ENCODE peak calls at places on chromosomes 5 and 9, in five cellular contexts. W, X, D, S and R are unnamed samples.

GRCh38 chr5:39132792-39133191 is 58.6 kb upstream of the RICTOR start:
- DNase-seq in W (no peak), X (no peak), D (no peak), S (no peak), R (no peak)

GRCh38 chr5:170496629-170497028 is 7.2 kb upstream of the KCNIP1 start:
- DNase-seq in W (no peak), X (no peak), D (no peak), S (no peak), R (no peak)

GRCh38 chr9:126450537-126451205 is 124.0 kb downstream of the MVB12B start:
- DNase-seq in W (no peak), X (no peak), D (no peak), S (no peak), R (peak)

GRCh38 chr5:121982500-121983261 is 20.9 kb downstream of the SRFBP1 start:
- DNase-seq in W (no peak), X (no peak), D (no peak), S (no peak), R (no peak)

GRCh38 chr9:21709464-21710058 is 92.9 kb upstream of the MTAP start:
- DNase-seq in W (no peak), X (peak), D (peak), S (peak), R (no peak)

GRCh38 chr9:99488109-99489042 is 266.3 kb downstream of the SEC61B start:
- DNase-seq in W (no peak), X (no peak), D (no peak), S (no peak), R (no peak)

GRCh38 chr5:176596689-176597416 is 13.1 kb downstream of the GPRIN1 start:
- DNase-seq in W (no peak), X (peak), D (peak), S (no peak), R (peak)

GRCh38 chr5:41524174-41524573 is 13.8 kb upstream of the PLCXD3 start:
- DNase-seq in W (no peak), X (no peak), D (no peak), S (peak), R (no peak)

GRCh38 chr9:129761901-129762359 is 9.1 kb upstream of the PTGES start:
- DNase-seq in W (no peak), X (no peak), D (no peak), S (no peak), R (no peak)